ENCODE peak calls at places on chromosomes 12 and 14, in ten cellular contexts. M, W, C, G, B, Q, N, O, F and P are unnamed samples.

GRCh38 chr14:103803661-103804060 is 43.7 kb downstream of the PPP1R13B start:
- DNase-seq in M (no peak), W (no peak), C (no peak), G (no peak), B (no peak), Q (no peak), N (no peak), O (no peak), F (no peak), P (no peak)

GRCh38 chr12:77940566-77940965 is 109.9 kb downstream of the NAV3 start:
- DNase-seq in M (no peak), W (no peak), C (no peak), G (no peak), B (no peak), Q (no peak), N (no peak), O (no peak), F (no peak), P (no peak)

GRCh38 chr14:20460458-20461229 is 590 bp downstream of the PIP4P1 start:
- DNase-seq in M (peak; percentile 29), W (no peak), C (no peak), G (no peak), B (peak; percentile 76), Q (no peak), N (peak; percentile 68), O (no peak), F (peak; percentile 11), P (no peak)

GRCh38 chr14:31668348-31668747 is 107.1 kb downstream of the NUBPL start:
- DNase-seq in M (no peak), W (no peak), C (no peak), G (no peak), B (no peak), Q (no peak), N (no peak), O (no peak), F (no peak), P (no peak)

GRCh38 chr14:19974844-19975243 is 547 bp upstream of the OR4K15 start:
- DNase-seq in M (no peak), W (no peak), C (no peak), G (no peak), B (no peak), Q (no peak), N (no peak), O (no peak), F (no peak), P (no peak)

GRCh38 chr12:1706284-1707016 is 15.6 kb downstream of the ADIPOR2 start:
- DNase-seq in M (no peak), W (no peak), C (no peak), G (no peak), B (no peak), Q (no peak), N (no peak), O (no peak), F (no peak), P (no peak)

GRCh38 chr12:109695961-109696461 is 17.6 kb upstream of the FAM222A start:
- DNase-seq in M (peak; percentile 47), W (no peak), C (no peak), G (no peak), B (no peak), Q (peak; percentile 18), N (no peak), O (no peak), F (no peak), P (no peak)

GRCh38 chr14:28666961-28667360 is 99.6 kb upstream of the FOXG1 start:
- DNase-seq in M (no peak), W (no peak), C (no peak), G (no peak), B (no peak), Q (no peak), N (no peak), O (no peak), F (no peak), P (no peak)

GRCh38 chr14:105117257-105117646 is 51.3 kb downstream of the JAG2 start:
- DNase-seq in M (no peak), W (no peak), C (no peak), G (peak; percentile 2), B (no peak), Q (no peak), N (no peak), O (no peak), F (no peak), P (no peak)

GRCh38 chr14:57038689-57039088 is 228.4 kb upstream of the OTX2 start:
- DNase-seq in M (no peak), W (no peak), C (no peak), G (no peak), B (no peak), Q (no peak), N (no peak), O (no peak), F (no peak), P (no peak)

GRCh38 chr12:95318071-95318545 is 100.5 kb downstream of the VEZT start:
- DNase-seq in M (no peak), W (no peak), C (no peak), G (no peak), B (no peak), Q (no peak), N (no peak), O (no peak), F (no peak), P (no peak)

DNA sequence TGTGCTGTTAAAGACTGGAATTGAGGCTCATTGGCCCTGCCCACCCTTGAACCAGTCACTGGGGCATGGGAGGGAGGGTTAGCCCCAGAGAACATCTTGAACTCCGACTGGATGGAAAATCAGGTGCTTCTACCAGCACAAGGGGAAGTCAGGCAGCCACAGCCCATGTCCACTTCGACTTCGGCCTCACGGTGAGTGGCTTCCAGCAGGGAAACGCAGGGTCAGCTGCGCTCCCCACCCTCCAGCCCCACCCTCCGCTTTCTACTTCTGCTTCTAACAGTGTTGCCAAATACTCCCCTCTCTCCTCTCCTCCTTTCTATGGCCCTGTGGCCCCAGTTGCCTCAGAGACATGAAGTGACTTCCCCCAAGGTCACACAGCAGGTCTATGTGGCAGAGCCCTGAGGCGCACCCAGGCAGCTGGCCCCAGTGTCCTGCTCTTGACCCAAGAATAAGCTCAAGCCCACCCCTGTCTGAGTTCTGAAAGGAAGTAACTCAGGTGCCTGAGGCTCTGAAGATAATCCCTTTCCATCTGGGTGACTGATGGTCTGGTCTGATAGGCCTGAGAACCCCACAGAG is 11.9 kb upstream of the SH2B3 start:
- DNase-seq in M (peak; percentile 43), W (peak; percentile 92), C (no peak), G (no peak), B (no peak), Q (no peak), N (no peak), O (no peak), F (no peak), P (no peak)
- TF ChIP-seq POLR2AphosphoS5 in M (no peak), W (no peak), C (no peak), G (no peak), B (no peak), Q (no peak), N (no peak), O (no peak), F (no peak), P (no peak)

GRCh38 chr12:56474389-56474788 is 6.0 kb downstream of the SPRYD4 start:
- DNase-seq in M (no peak), W (no peak), C (no peak), G (no peak), B (no peak), Q (no peak), N (no peak), O (no peak), F (no peak), P (no peak)
- TF ChIP-seq POLR2AphosphoS5 in M (no peak), W (no peak), C (no peak), G (no peak), B (no peak), Q (no peak), N (no peak), O (no peak), F (no peak), P (peak; percentile 42)

GRCh38 chr14:77302926-77303325 is 17.8 kb downstream of the POMT2 start:
- DNase-seq in M (peak; percentile 14), W (no peak), C (no peak), G (no peak), B (no peak), Q (peak; percentile 65), N (no peak), O (no peak), F (peak; percentile 67), P (no peak)

GRCh38 chr14:77306406-77307098 is 14.1 kb downstream of the POMT2 start:
- DNase-seq in M (no peak), W (no peak), C (no peak), G (no peak), B (no peak), Q (no peak), N (no peak), O (no peak), F (no peak), P (no peak)

GRCh38 chr14:77307099-77307496 is 13.6 kb downstream of the POMT2 start:
- DNase-seq in M (no peak), W (no peak), C (no peak), G (no peak), B (no peak), Q (no peak), N (no peak), O (no peak), F (peak; percentile 44), P (no peak)

GRCh38 chr14:77303417-77304156 is 17.1 kb downstream of the POMT2 start:
- DNase-seq in M (peak; percentile 22), W (no peak), C (no peak), G (no peak), B (no peak), Q (peak; percentile 54), N (no peak), O (no peak), F (peak; percentile 96), P (no peak)

GRCh38 chr14:77305696-77306095 is 15.0 kb downstream of the POMT2 start:
- DNase-seq in M (no peak), W (no peak), C (no peak), G (no peak), B (no peak), Q (no peak), N (no peak), O (no peak), F (no peak), P (no peak)
- TF ChIP-seq POLR2AphosphoS5 in M (no peak), W (no peak), C (no peak), G (no peak), B (no peak), Q (no peak), N (no peak), O (no peak), F (no peak), P (no peak)

GRCh38 chr12:75985566-75985965 is 46.0 kb downstream of the PHLDA1 start:
- DNase-seq in M (no peak), W (no peak), C (no peak), G (no peak), B (no peak), Q (no peak), N (no peak), O (no peak), F (no peak), P (no peak)

GRCh38 chr12:75994069-75994740 is 37.4 kb downstream of the PHLDA1 start:
- DNase-seq in M (no peak), W (no peak), C (no peak), G (no peak), B (no peak), Q (no peak), N (no peak), O (no peak), F (no peak), P (no peak)

GRCh38 chr12:75986001-75986739 is 45.4 kb downstream of the PHLDA1 start:
- DNase-seq in M (no peak), W (no peak), C (no peak), G (no peak), B (no peak), Q (no peak), N (no peak), O (no peak), F (no peak), P (no peak)

GRCh38 chr12:75991753-75992152 is 39.8 kb downstream of the PHLDA1 start:
- DNase-seq in M (no peak), W (no peak), C (no peak), G (no peak), B (no peak), Q (no peak), N (no peak), O (no peak), F (no peak), P (no peak)

GRCh38 chr12:75990189-75990912 is 41.2 kb downstream of the PHLDA1 start:
- DNase-seq in M (no peak), W (no peak), C (no peak), G (no peak), B (no peak), Q (no peak), N (no peak), O (no peak), F (no peak), P (no peak)
- TF ChIP-seq POLR2AphosphoS5 in M (no peak), W (no peak), C (no peak), G (no peak), B (no peak), Q (no peak), N (peak; percentile 72), O (no peak), F (no peak), P (no peak)